ENCODE peak calls at places on chromosomes 16 and 17, in six cellular contexts. V is CD8-positive, alpha-beta T cell; I is MM.1S; Y is fibroblast of the aortic adventitia; P is heart left ventricle; D is mammary epithelial cell. B is an unnamed sample.

GRCh38 chr16:1533443-1533951 is at the start of gene TMEM204:
- DNase-seq in Y (peak; percentile 86), D (no peak), I (no peak), P (peak; percentile 90), V (peak; percentile 50), B (peak; percentile 70)

GRCh38 chr16:74667215-74667765 is 613 bp upstream of the RFWD3 start:
- DNase-seq in Y (peak; percentile 30), P (peak; percentile 39), V (peak; percentile 32), I (peak; percentile 11), D (peak; percentile 19), B (no peak)

GRCh38 chr17:74920679-74921044 is 2.4 kb downstream of the USH1G start:
- DNase-seq in I (no peak), P (no peak), V (no peak), Y (no peak), D (peak; percentile 13), B (no peak)

GRCh38 chr17:3870871-3871306 is 22.0 kb downstream of the CAMKK1 start:
- DNase-seq in I (peak; percentile 43), V (no peak), D (no peak), Y (peak; percentile 36), P (no peak), B (no peak)

GRCh38 chr17:77233635-77234334 is 93.0 kb downstream of the SEC14L1 start:
- DNase-seq in P (no peak), V (no peak), D (peak; percentile 57), Y (peak; percentile 74), I (peak; percentile 90), B (peak; percentile 72)

GRCh38 chr16:79054593-79054992 is 545.9 kb downstream of the MAF start:
- DNase-seq in D (no peak), P (no peak), V (no peak), Y (no peak), I (no peak), B (no peak)

GRCh38 chr16:84514874-84515835 is 10.7 kb upstream of the MEAK7 start:
- DNase-seq in D (no peak), V (peak; percentile 92), I (peak; percentile 85), P (no peak), Y (no peak), B (no peak)

GRCh38 chr17:79707931-79708891 is 22.5 kb upstream of the ENPP7 start:
- DNase-seq in Y (peak; percentile 46), D (peak; percentile 25), V (peak; percentile 56), I (peak; percentile 40), P (peak; percentile 56), B (peak; percentile 11)

GRCh38 chr17:69743091-69743490 is 328.6 kb downstream of the MAP2K6 start:
- DNase-seq in P (no peak), V (no peak), D (no peak), Y (no peak), I (no peak), B (peak; percentile 25)

GRCh38 chr16:23124315-23124714 is 24.9 kb downstream of the USP31 start:
- DNase-seq in Y (peak; percentile 75), I (no peak), P (peak; percentile 65), D (peak; percentile 91), V (no peak), B (peak; percentile 68)

GRCh38 chr17:71440513-71440912 is 680.3 kb upstream of the SOX9 start:
- DNase-seq in I (no peak), D (no peak), V (no peak), Y (no peak), P (no peak), B (no peak)

GRCh38 chr16:22948058-22948602 is 134.2 kb downstream of the HS3ST2 start:
- DNase-seq in V (no peak), P (no peak), Y (peak; percentile 1), I (no peak), D (peak; percentile 37), B (no peak)

GRCh38 chr17:10215286-10215685 is 16.9 kb upstream of the GAS7 start:
- DNase-seq in I (no peak), V (no peak), D (no peak), P (no peak), Y (no peak), B (no peak)

GRCh38 chr16:88634141-88634993 is 4.0 kb upstream of the IL17C start:
- DNase-seq in I (peak; percentile 42), V (peak; percentile 59), D (peak; percentile 70), Y (peak; percentile 23), P (peak; percentile 60), B (no peak)

GRCh38 chr17:11909348-11909747 is 87.9 kb downstream of the ZNF18 start:
- DNase-seq in Y (no peak), D (no peak), I (no peak), V (no peak), P (no peak), B (no peak)

GRCh38 chr17:81737947-81738800 is 26.1 kb downstream of the SLC25A10 start:
- DNase-seq in V (no peak), I (no peak), D (no peak), Y (no peak), P (no peak), B (no peak)

GRCh38 chr16:35598696-35599332 is 2139.4 kb downstream of the TP53TG3F start:
- DNase-seq in V (no peak), I (no peak), Y (no peak), D (no peak), P (no peak), B (no peak)

GRCh38 chr16:85607331-85607765 is 5.8 kb upstream of the GSE1 start:
- DNase-seq in V (no peak), P (no peak), Y (no peak), D (no peak), I (no peak), B (no peak)

GRCh38 chr16:85623997-85624601 is 11.0 kb downstream of the GSE1 start:
- DNase-seq in D (no peak), I (no peak), Y (no peak), V (no peak), P (no peak), B (no peak)

GRCh38 chr17:59914274-59914854 is 21.4 kb downstream of the RPS6KB1 start:
- DNase-seq in D (peak; percentile 24), Y (peak; percentile 72), P (no peak), V (no peak), I (peak; percentile 35), B (peak; percentile 54)

GRCh38 chr16:48206594-48207242 is 37.4 kb upstream of the LONP2 start:
- DNase-seq in P (no peak), I (no peak), D (peak; percentile 60), V (no peak), Y (peak; percentile 60), B (no peak)

DNA sequence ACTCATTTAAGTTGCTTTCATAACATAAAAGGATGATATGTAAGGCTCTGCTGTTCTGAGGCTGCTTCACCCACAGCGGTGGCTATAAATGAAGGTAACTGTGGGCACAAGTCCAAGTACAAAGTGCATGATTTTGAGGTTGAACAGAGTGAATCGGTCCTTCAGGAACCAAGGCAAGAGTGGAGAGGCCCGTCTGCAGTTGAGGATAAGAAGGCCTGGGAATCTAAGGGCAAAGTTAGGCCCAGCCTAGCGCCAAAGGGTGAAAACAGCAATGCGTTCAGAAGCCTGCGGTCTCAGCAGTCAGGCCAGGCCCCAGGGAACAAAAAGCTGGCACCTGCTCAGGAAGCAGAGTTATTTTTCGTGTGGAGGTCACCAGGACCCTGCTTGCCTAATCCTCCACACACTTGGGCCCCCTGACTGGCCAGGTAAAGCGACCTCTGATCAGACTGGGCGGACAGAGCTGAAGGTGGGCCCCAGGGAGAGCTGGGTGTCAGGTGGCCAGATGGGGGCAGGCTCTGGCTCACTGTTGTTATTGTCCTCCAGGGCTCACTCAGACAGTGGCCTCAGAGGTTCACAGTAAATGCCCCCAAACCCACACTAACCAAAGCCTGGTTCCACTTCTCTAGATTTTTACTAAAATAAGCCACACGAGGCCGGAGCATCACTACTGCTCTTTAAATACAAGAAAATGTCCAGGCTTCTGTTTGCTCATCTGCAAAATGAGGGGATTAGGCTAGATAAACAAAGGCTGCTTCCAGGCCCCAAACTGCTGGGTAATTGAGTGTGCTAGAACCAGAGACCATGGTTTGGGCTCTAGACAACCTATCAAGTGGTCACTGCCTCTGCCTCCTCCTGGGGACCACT is 46.4 kb downstream of the TEX2 start:
- DNase-seq in V (no peak), P (peak; percentile 64), Y (peak; percentile 82), D (peak; percentile 40), I (no peak), B (peak; percentile 32)
- TF ChIP-seq CTCF in V (no peak), P (no peak), Y (no peak), D (no peak), I (no peak), B (peak; percentile 37)

GRCh38 chr17:58141505-58141904 is 6.7 kb upstream of the OR4D1 start:
- DNase-seq in P (no peak), D (no peak), I (no peak), V (no peak), Y (no peak), B (no peak)

DNA sequence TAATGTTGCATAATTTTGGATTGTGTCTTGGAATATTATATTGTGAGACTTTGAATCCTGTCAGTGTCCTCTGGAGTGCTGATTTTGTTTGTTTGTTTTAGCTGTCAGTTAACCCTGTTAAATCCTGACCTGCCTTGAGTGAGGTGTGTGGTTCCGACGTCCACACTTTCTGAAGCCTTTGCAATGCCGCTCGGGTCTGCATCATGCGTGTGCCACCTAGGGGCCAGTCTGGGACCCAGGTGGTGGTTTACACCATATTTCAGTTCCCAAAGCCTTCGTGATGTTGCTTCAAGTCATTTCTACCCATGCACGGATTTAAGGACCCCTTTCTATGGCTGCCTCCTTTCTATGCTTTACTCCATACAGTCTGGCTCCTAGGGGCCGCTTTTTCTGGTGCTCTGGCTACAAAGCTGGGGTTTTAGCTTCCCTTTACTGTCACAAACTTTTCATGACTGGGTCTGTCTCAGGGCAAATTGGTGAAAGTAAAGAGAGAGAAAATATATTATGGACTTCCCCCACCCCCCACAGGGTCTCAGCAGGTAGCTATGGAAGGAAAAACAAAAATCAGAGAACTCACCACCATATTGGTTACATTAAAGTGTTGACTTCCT is 11.4 kb upstream of the OR4D1 start:
- DNase-seq in P (no peak), V (no peak), D (no peak), Y (no peak), I (no peak), B (no peak)
- TF ChIP-seq CTCF in P (peak; percentile 17), V (no peak), D (peak; percentile 52), Y (peak; percentile 43), I (peak; percentile 25), B (peak; percentile 59)

GRCh38 chr17:7852919-7853692 is 1.8 kb upstream of the TMEM88 start:
- DNase-seq in I (no peak), D (no peak), Y (no peak), V (peak; percentile 27), P (no peak), B (no peak)
- TF ChIP-seq CTCF in I (no peak), D (no peak), Y (no peak), V (no peak), P (no peak), B (no peak)

DNA sequence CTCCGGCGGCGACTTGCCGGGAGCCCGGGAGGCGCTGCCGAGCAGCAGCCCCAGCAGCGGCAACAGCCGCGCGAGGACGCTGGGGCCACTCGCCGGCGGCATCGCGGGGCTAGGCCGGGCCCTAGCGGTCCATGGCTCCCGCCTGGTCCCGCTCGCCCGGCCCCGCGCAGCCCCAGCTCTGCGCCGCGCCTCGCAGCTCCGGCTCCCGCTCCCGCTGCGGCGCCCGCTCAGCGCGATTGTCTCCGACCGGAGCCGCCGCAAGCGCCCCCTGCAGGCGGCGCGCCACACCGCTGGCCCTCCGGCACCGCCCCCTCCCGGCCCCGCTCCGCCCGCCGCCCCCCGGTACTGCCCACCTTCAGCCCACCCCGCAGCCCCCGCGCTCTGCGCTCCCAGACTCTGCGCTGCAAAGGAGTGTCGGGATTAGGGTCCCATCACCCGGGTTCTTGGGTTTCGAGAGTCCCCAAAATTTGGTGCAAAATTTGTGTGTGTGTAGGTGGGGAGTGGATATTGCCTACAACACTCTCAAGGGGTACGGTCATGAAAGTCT is at the start of gene FAM171A2:
- DNase-seq in I (peak; percentile 68), V (peak; percentile 61), Y (peak; percentile 43), P (peak; percentile 48), D (peak; percentile 23), B (no peak)
- TF ChIP-seq CTCF in I (peak; percentile 36), V (peak; percentile 89), Y (peak; percentile 62), P (peak; percentile 97), D (peak; percentile 53), B (peak; percentile 85)